ENCODE peak calls at places on chromosomes 2 and 18, in six cellular contexts. One of them, this sample, is unnamed.

GRCh38 chr18:69358197-69358895 is 42.3 kb upstream of the DOK6 start:
- DNase-seq in pancreas: no peak
- DNase-seq in IMR-90: no peak
- DNase-seq in neural progenitor cell: no peak
- DNase-seq in Caco-2: peak
- DNase-seq in bronchial epithelial cell: no peak
- DNase-seq in this sample: no peak

GRCh38 chr2:207334631-207335371 is 169.1 kb upstream of the KLF7 start:
- DNase-seq in pancreas: peak
- DNase-seq in IMR-90: peak
- DNase-seq in neural progenitor cell: peak
- DNase-seq in Caco-2: no peak
- DNase-seq in bronchial epithelial cell: peak
- DNase-seq in this sample: peak

GRCh38 chr2:75476778-75477177 is 84.0 kb downstream of the EVA1A start:
- DNase-seq in pancreas: no peak
- DNase-seq in IMR-90: peak
- DNase-seq in neural progenitor cell: peak
- DNase-seq in Caco-2: no peak
- DNase-seq in bronchial epithelial cell: peak
- DNase-seq in this sample: peak

GRCh38 chr2:10883880-10884529 is 27.7 kb upstream of the KCNF1 start:
- DNase-seq in pancreas: no peak
- DNase-seq in IMR-90: no peak
- DNase-seq in neural progenitor cell: no peak
- DNase-seq in Caco-2: no peak
- DNase-seq in bronchial epithelial cell: no peak
- DNase-seq in this sample: no peak

GRCh38 chr2:119429225-119430000 is 2.2 kb upstream of the TMEM37 start:
- DNase-seq in pancreas: no peak
- DNase-seq in IMR-90: no peak
- DNase-seq in neural progenitor cell: no peak
- DNase-seq in Caco-2: no peak
- DNase-seq in bronchial epithelial cell: peak
- DNase-seq in this sample: peak

GRCh38 chr2:75361486-75361885 is 162.2 kb upstream of the TACR1 start:
- DNase-seq in pancreas: no peak
- DNase-seq in IMR-90: no peak
- DNase-seq in neural progenitor cell: no peak
- DNase-seq in Caco-2: no peak
- DNase-seq in bronchial epithelial cell: no peak
- DNase-seq in this sample: no peak

GRCh38 chr2:25009954-25010353 is 31.9 kb upstream of the EFR3B start:
- DNase-seq in pancreas: no peak
- DNase-seq in IMR-90: no peak
- DNase-seq in neural progenitor cell: no peak
- DNase-seq in Caco-2: no peak
- DNase-seq in bronchial epithelial cell: peak
- DNase-seq in this sample: no peak

GRCh38 chr2:42618972-42619371 is 50.5 kb downstream of the MTA3 start:
- DNase-seq in pancreas: no peak
- DNase-seq in IMR-90: peak
- DNase-seq in neural progenitor cell: no peak
- DNase-seq in Caco-2: no peak
- DNase-seq in bronchial epithelial cell: peak
- DNase-seq in this sample: peak

GRCh38 chr2:61707984-61708852 is 145.6 kb downstream of the FAM161A start:
- DNase-seq in pancreas: peak
- DNase-seq in IMR-90: peak
- DNase-seq in neural progenitor cell: peak
- DNase-seq in Caco-2: peak
- DNase-seq in bronchial epithelial cell: peak
- DNase-seq in this sample: no peak

GRCh38 chr18:70663141-70663540 is 374.3 kb downstream of the SOCS6 start:
- DNase-seq in pancreas: no peak
- DNase-seq in IMR-90: no peak
- DNase-seq in neural progenitor cell: no peak
- DNase-seq in Caco-2: no peak
- DNase-seq in bronchial epithelial cell: no peak
- DNase-seq in this sample: no peak

GRCh38 chr2:206556357-206556949 is 85.8 kb upstream of the FAM237A start:
- DNase-seq in pancreas: no peak
- DNase-seq in IMR-90: peak
- DNase-seq in neural progenitor cell: peak
- DNase-seq in Caco-2: peak
- DNase-seq in bronchial epithelial cell: peak
- DNase-seq in this sample: peak

GRCh38 chr2:85053802-85054201 is 79.4 kb upstream of the TCF7L1 start:
- DNase-seq in pancreas: no peak
- DNase-seq in IMR-90: peak
- DNase-seq in neural progenitor cell: peak
- DNase-seq in Caco-2: peak
- DNase-seq in bronchial epithelial cell: peak
- DNase-seq in this sample: peak

GRCh38 chr2:239727182-239727775 is 297.9 kb downstream of the NDUFA10 start:
- DNase-seq in pancreas: no peak
- DNase-seq in IMR-90: no peak
- DNase-seq in neural progenitor cell: no peak
- DNase-seq in Caco-2: no peak
- DNase-seq in bronchial epithelial cell: no peak
- DNase-seq in this sample: no peak

GRCh38 chr2:220455389-220455788 is 828.0 kb downstream of the SLC4A3 start:
- DNase-seq in pancreas: no peak
- DNase-seq in IMR-90: peak
- DNase-seq in neural progenitor cell: no peak
- DNase-seq in Caco-2: no peak
- DNase-seq in bronchial epithelial cell: peak
- DNase-seq in this sample: peak

GRCh38 chr2:188235364-188235763 is 56.3 kb upstream of the GULP1 start:
- DNase-seq in pancreas: no peak
- DNase-seq in IMR-90: no peak
- DNase-seq in neural progenitor cell: no peak
- DNase-seq in Caco-2: no peak
- DNase-seq in bronchial epithelial cell: no peak
- DNase-seq in this sample: no peak

GRCh38 chr18:23521907-23522306 is 18.6 kb downstream of the RMC1 start:
- DNase-seq in pancreas: no peak
- DNase-seq in IMR-90: no peak
- DNase-seq in neural progenitor cell: no peak
- DNase-seq in Caco-2: no peak
- DNase-seq in bronchial epithelial cell: no peak
- DNase-seq in this sample: no peak

GRCh38 chr18:12394428-12394827 is 13.3 kb upstream of the PRELID3A start:
- DNase-seq in pancreas: no peak
- DNase-seq in IMR-90: no peak
- DNase-seq in neural progenitor cell: peak
- DNase-seq in Caco-2: peak
- DNase-seq in bronchial epithelial cell: no peak
- DNase-seq in this sample: no peak

GRCh38 chr18:907880-908512 is 3.3 kb downstream of the ADCYAP1 start:
- DNase-seq in pancreas: no peak
- DNase-seq in IMR-90: no peak
- DNase-seq in neural progenitor cell: peak
- DNase-seq in Caco-2: no peak
- DNase-seq in bronchial epithelial cell: no peak
- DNase-seq in this sample: no peak

GRCh38 chr18:59606193-59607175 is 90.7 kb downstream of the CCBE1 start:
- DNase-seq in pancreas: no peak
- DNase-seq in IMR-90: peak
- DNase-seq in neural progenitor cell: no peak
- DNase-seq in Caco-2: no peak
- DNase-seq in bronchial epithelial cell: no peak
- DNase-seq in this sample: peak

GRCh38 chr2:3433339-3433699 is 53.8 kb downstream of the TRAPPC12 start:
- DNase-seq in pancreas: no peak
- DNase-seq in IMR-90: no peak
- DNase-seq in neural progenitor cell: no peak
- DNase-seq in Caco-2: no peak
- DNase-seq in bronchial epithelial cell: no peak
- DNase-seq in this sample: no peak

GRCh38 chr2:3434005-3434404 is 54.5 kb downstream of the TRAPPC12 start:
- DNase-seq in pancreas: no peak
- DNase-seq in IMR-90: no peak
- DNase-seq in neural progenitor cell: no peak
- DNase-seq in Caco-2: no peak
- DNase-seq in bronchial epithelial cell: no peak
- DNase-seq in this sample: no peak

GRCh38 chr2:3432693-3433338 is 53.3 kb downstream of the TRAPPC12 start:
- DNase-seq in pancreas: no peak
- DNase-seq in IMR-90: no peak
- DNase-seq in neural progenitor cell: no peak
- DNase-seq in Caco-2: no peak
- DNase-seq in bronchial epithelial cell: no peak
- DNase-seq in this sample: no peak

GRCh38 chr2:3435440-3435839 is 55.9 kb downstream of the TRAPPC12 start:
- DNase-seq in pancreas: no peak
- DNase-seq in IMR-90: no peak
- DNase-seq in neural progenitor cell: no peak
- DNase-seq in Caco-2: no peak
- DNase-seq in bronchial epithelial cell: no peak
- DNase-seq in this sample: no peak

GRCh38 chr2:3434654-3435053 is 55.2 kb downstream of the TRAPPC12 start:
- DNase-seq in pancreas: no peak
- DNase-seq in IMR-90: no peak
- DNase-seq in neural progenitor cell: no peak
- DNase-seq in Caco-2: no peak
- DNase-seq in bronchial epithelial cell: no peak
- DNase-seq in this sample: no peak
- TF ChIP-seq CTCF in pancreas: no peak
- TF ChIP-seq CTCF in IMR-90: no peak
- TF ChIP-seq CTCF in neural progenitor cell: no peak
- TF ChIP-seq CTCF in Caco-2: no peak
- TF ChIP-seq CTCF in bronchial epithelial cell: no peak
- TF ChIP-seq CTCF in this sample: no peak

GRCh38 chr18:35040988-35041751 is at the start of gene MAPRE2:
- DNase-seq in pancreas: peak
- DNase-seq in IMR-90: peak
- DNase-seq in neural progenitor cell: peak
- DNase-seq in Caco-2: peak
- DNase-seq in bronchial epithelial cell: peak
- DNase-seq in this sample: peak

GRCh38 chr18:35039633-35040032 is 1.6 kb upstream of the MAPRE2 start:
- DNase-seq in pancreas: no peak
- DNase-seq in IMR-90: peak
- DNase-seq in neural progenitor cell: no peak
- DNase-seq in Caco-2: no peak
- DNase-seq in bronchial epithelial cell: peak
- DNase-seq in this sample: no peak

GRCh38 chr18:35038881-35039491 is 2.2 kb upstream of the MAPRE2 start:
- DNase-seq in pancreas: no peak
- DNase-seq in IMR-90: no peak
- DNase-seq in neural progenitor cell: no peak
- DNase-seq in Caco-2: no peak
- DNase-seq in bronchial epithelial cell: no peak
- DNase-seq in this sample: no peak

GRCh38 chr18:35041752-35042379 is 653 bp downstream of the MAPRE2 start:
- DNase-seq in pancreas: no peak
- DNase-seq in IMR-90: no peak
- DNase-seq in neural progenitor cell: peak
- DNase-seq in Caco-2: no peak
- DNase-seq in bronchial epithelial cell: peak
- DNase-seq in this sample: no peak

DNA sequence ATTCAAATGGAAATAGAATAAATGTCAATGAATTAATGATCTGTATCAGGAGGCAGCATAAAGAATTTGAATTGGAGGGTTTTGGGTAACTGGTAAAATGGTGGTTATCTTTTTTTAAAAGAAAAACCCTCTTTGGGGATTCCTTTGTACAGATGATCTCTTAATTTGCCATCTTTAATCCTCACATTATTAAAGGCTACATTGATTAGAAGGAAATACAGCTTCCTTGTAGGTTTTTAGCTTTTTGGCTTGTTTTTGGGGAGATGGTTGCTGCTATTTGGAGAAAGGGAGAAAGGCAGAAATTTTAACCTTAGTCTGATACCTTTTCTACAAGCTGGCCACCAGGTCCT is 600 bp upstream of the MAPRE2 start:
- DNase-seq in pancreas: no peak
- DNase-seq in IMR-90: no peak
- DNase-seq in neural progenitor cell: no peak
- DNase-seq in Caco-2: no peak
- DNase-seq in bronchial epithelial cell: no peak
- DNase-seq in this sample: no peak
- H3K4me3 ChIP-seq in pancreas: no peak
- H3K4me3 ChIP-seq in IMR-90: no peak
- H3K4me3 ChIP-seq in neural progenitor cell: peak
- H3K4me3 ChIP-seq in Caco-2: peak
- H3K4me3 ChIP-seq in bronchial epithelial cell: no peak
- H3K4me3 ChIP-seq in this sample: no peak

GRCh38 chr18:41532344-41533086 is 422.5 kb upstream of the PIK3C3 start:
- DNase-seq in pancreas: no peak
- DNase-seq in IMR-90: peak
- DNase-seq in neural progenitor cell: peak
- DNase-seq in Caco-2: peak
- DNase-seq in bronchial epithelial cell: peak
- DNase-seq in this sample: no peak
- TF ChIP-seq CTCF in pancreas: no peak
- TF ChIP-seq CTCF in IMR-90: peak
- TF ChIP-seq CTCF in neural progenitor cell: peak
- TF ChIP-seq CTCF in Caco-2: no peak
- TF ChIP-seq CTCF in bronchial epithelial cell: peak
- TF ChIP-seq CTCF in this sample: no peak

GRCh38 chr2:133266926-133267590 is 301.2 kb downstream of the NCKAP5 start:
- DNase-seq in pancreas: no peak
- DNase-seq in IMR-90: no peak
- DNase-seq in neural progenitor cell: peak
- DNase-seq in Caco-2: no peak
- DNase-seq in bronchial epithelial cell: no peak
- DNase-seq in this sample: no peak
- H3K4me3 ChIP-seq in pancreas: peak
- H3K4me3 ChIP-seq in IMR-90: peak
- H3K4me3 ChIP-seq in neural progenitor cell: peak
- H3K4me3 ChIP-seq in Caco-2: no peak
- H3K4me3 ChIP-seq in bronchial epithelial cell: peak
- H3K4me3 ChIP-seq in this sample: peak

GRCh38 chr18:35376393-35376741 is 770 bp downstream of the ZNF396 start:
- DNase-seq in pancreas: peak
- DNase-seq in IMR-90: no peak
- DNase-seq in neural progenitor cell: peak
- DNase-seq in Caco-2: peak
- DNase-seq in bronchial epithelial cell: no peak
- DNase-seq in this sample: no peak
- TF ChIP-seq CTCF in pancreas: no peak
- TF ChIP-seq CTCF in IMR-90: no peak
- TF ChIP-seq CTCF in neural progenitor cell: no peak
- TF ChIP-seq CTCF in Caco-2: no peak
- TF ChIP-seq CTCF in bronchial epithelial cell: no peak
- TF ChIP-seq CTCF in this sample: no peak

DNA sequence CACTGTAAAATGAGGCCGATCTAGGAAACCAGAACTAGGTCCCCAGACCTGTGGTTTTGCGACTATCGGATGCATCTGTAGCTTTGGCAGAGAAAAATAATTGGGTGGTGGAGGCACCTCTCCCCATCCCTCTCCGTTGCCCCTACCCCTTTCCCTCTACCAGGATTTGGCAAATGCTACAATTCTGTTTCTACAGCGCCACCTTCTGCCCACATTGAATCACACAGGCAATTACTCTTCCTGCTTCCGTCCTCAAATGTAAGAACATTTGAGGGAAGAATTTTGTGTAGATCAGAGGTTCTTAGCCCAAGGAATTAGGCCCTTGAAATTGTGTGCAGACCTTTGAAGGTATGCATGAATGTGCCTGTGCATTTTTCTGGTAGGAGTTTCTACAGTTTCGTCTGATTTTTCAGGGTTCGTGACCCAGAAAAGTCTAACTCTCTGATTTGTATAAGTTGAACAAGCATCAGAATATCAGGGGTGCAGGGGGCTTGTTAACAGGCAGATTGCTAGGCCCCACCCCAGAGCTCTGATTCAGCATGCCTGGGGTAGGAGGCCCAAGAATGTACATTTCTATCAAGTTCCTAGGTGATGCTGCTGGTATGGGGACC is 11.2 kb downstream of the ATP6V1B1 start:
- DNase-seq in pancreas: peak
- DNase-seq in IMR-90: peak
- DNase-seq in neural progenitor cell: peak
- DNase-seq in Caco-2: peak
- DNase-seq in bronchial epithelial cell: peak
- DNase-seq in this sample: peak
- H3K4me3 ChIP-seq in pancreas: no peak
- H3K4me3 ChIP-seq in IMR-90: no peak
- H3K4me3 ChIP-seq in neural progenitor cell: no peak
- H3K4me3 ChIP-seq in Caco-2: no peak
- H3K4me3 ChIP-seq in bronchial epithelial cell: no peak
- H3K4me3 ChIP-seq in this sample: no peak

This sample was measured in AG10803.